ENCODE peak calls at places on chromosomes 4 and X, in ten cellular contexts. E, N, C, Y, A, I, S, G, K and T are unnamed samples.

GRCh38 chr4:67762091-67762490 is 7.9 kb upstream of the GNRHR start:
- DNase-seq in E (peak), N (peak), C (peak), Y (no peak), A (no peak), I (no peak), S (no peak), G (peak), K (peak), T (no peak)

GRCh38 chr4:77652237-77652897 is 46.7 kb downstream of the CXCL13 start:
- DNase-seq in E (no peak), N (peak), C (peak), Y (no peak), A (no peak), I (no peak), S (no peak), G (no peak), K (no peak), T (no peak)

GRCh38 chr4:80094191-80094590 is 21.2 kb upstream of the ANTXR2 start:
- DNase-seq in E (no peak), N (peak), C (peak), Y (no peak), A (no peak), I (no peak), S (no peak), G (peak), K (no peak), T (no peak)

GRCh38 chr4:155047755-155048154 is 160.7 kb upstream of the NPY2R start:
- DNase-seq in E (peak), N (peak), C (peak), Y (no peak), A (no peak), I (no peak), S (no peak), G (peak), K (no peak), T (no peak)

GRCh38 chr4:21806991-21807390 is 141.6 kb downstream of the KCNIP4 start:
- DNase-seq in E (no peak), N (no peak), C (peak), Y (no peak), A (no peak), I (no peak), S (no peak), G (no peak), K (no peak), T (no peak)

GRCh38 chr4:103032575-103032974 is 13.1 kb upstream of the SLC9B1 start:
- DNase-seq in E (peak), N (peak), C (peak), Y (peak), A (no peak), I (peak), S (no peak), G (peak), K (peak), T (no peak)

GRCh38 chrX:33607042-33607595 is 395.8 kb upstream of the DMD start:
- DNase-seq in E (no peak), N (no peak), C (no peak), Y (no peak), A (no peak), I (no peak), S (no peak), G (no peak), K (no peak), T (no peak)

GRCh38 chr4:170008376-170008775 is 17.8 kb downstream of the MFAP3L start:
- DNase-seq in E (no peak), N (no peak), C (peak), Y (no peak), A (no peak), I (no peak), S (no peak), G (peak), K (no peak), T (no peak)

GRCh38 chr4:130368668-130369067 is 1272.7 kb downstream of the C4orf33 start:
- DNase-seq in E (no peak), N (no peak), C (no peak), Y (no peak), A (no peak), I (no peak), S (no peak), G (no peak), K (no peak), T (no peak)

GRCh38 chr4:182808673-182809416 is 108.3 kb downstream of the DCTD start:
- DNase-seq in E (no peak), N (no peak), C (peak), Y (no peak), A (no peak), I (no peak), S (no peak), G (no peak), K (no peak), T (no peak)

GRCh38 chrX:152884171-152884570 is 13.7 kb upstream of the ZNF185 start:
- DNase-seq in E (no peak), N (no peak), C (no peak), Y (peak), A (no peak), I (no peak), S (no peak), G (no peak), K (no peak), T (peak)

GRCh38 chrX:2673611-2674010 is 17.5 kb upstream of the CD99 start:
- DNase-seq in E (no peak), N (no peak), C (no peak), Y (no peak), A (no peak), I (no peak), S (no peak), G (no peak), K (no peak), T (peak)

GRCh38 chrX:10166731-10167149 is 10.0 kb downstream of the CLCN4 start:
- DNase-seq in E (no peak), N (no peak), C (no peak), Y (no peak), A (no peak), I (no peak), S (no peak), G (no peak), K (no peak), T (no peak)

GRCh38 chr4:146124023-146124680 is 51.4 kb upstream of the LSM6 start:
- DNase-seq in E (no peak), N (no peak), C (no peak), Y (peak), A (no peak), I (peak), S (no peak), G (no peak), K (no peak), T (no peak)

GRCh38 chrX:133215747-133216146 is 2.4 kb downstream of the TFDP3 start:
- DNase-seq in E (peak), N (no peak), C (peak), Y (peak), A (no peak), I (peak), S (no peak), G (no peak), K (no peak), T (no peak)

GRCh38 chr4:76562851-76563803 is 128.1 kb downstream of the SHROOM3 start:
- DNase-seq in E (peak), N (no peak), C (peak), Y (no peak), A (no peak), I (no peak), S (no peak), G (peak), K (no peak), T (no peak)

GRCh38 chr4:85446462-85446861 is 28.5 kb upstream of the ARHGAP24 start:
- DNase-seq in E (no peak), N (no peak), C (no peak), Y (no peak), A (no peak), I (no peak), S (no peak), G (no peak), K (no peak), T (no peak)

GRCh38 chr4:107037188-107037587 is 1.1 kb upstream of the DKK2 start:
- DNase-seq in E (peak), N (peak), C (peak), Y (peak), A (no peak), I (peak), S (peak), G (peak), K (no peak), T (peak)

GRCh38 chr4:125045311-125045710 is 269.4 kb upstream of the FAT4 start:
- DNase-seq in E (no peak), N (peak), C (peak), Y (no peak), A (no peak), I (no peak), S (no peak), G (no peak), K (no peak), T (no peak)

GRCh38 chr4:102430511-102430910 is 70.6 kb upstream of the NFKB1 start:
- DNase-seq in E (peak), N (peak), C (peak), Y (no peak), A (no peak), I (no peak), S (no peak), G (peak), K (no peak), T (no peak)

GRCh38 chr4:38062088-38062893 is 102.1 kb downstream of the PTTG2 start:
- DNase-seq in E (peak), N (peak), C (peak), Y (peak), A (no peak), I (peak), S (peak), G (peak), K (peak), T (no peak)

GRCh38 chrX:87518504-87518903 is 902 bp downstream of the KLHL4 start:
- DNase-seq in E (peak), N (peak), C (peak), Y (no peak), A (no peak), I (no peak), S (no peak), G (no peak), K (no peak), T (no peak)

GRCh38 chr4:137825505-137825904 is 293.2 kb upstream of the PCDH18 start:
- DNase-seq in E (no peak), N (no peak), C (no peak), Y (no peak), A (no peak), I (no peak), S (no peak), G (no peak), K (no peak), T (no peak)

GRCh38 chr4:137823007-137823406 is 290.7 kb upstream of the PCDH18 start:
- DNase-seq in E (no peak), N (no peak), C (no peak), Y (no peak), A (no peak), I (no peak), S (no peak), G (peak), K (no peak), T (no peak)

DNA sequence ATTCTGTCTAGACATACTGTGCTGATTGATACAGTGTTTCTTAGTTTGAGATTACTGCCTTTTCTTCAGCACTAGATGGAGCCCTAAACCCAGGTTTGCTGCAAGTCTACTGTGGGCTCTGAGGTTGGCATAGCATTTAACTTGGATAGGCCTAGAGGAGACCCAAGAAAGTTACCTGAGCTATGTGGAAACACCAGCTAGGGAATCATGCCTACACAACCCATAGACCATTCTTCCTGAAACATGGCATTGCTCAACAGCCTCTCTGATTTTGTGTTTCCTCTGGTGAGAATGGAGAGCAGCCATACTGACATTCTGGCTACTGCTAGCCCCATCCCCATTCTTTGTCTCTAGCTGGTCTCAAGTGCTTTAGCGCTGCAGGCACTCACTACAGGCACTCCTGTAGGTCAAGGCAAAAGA is 287.7 kb upstream of the PCDH18 start:
- DNase-seq in E (peak), N (peak), C (peak), Y (peak), A (no peak), I (peak), S (no peak), G (peak), K (no peak), T (no peak)
- TF ChIP-seq CTCF in E (peak), N (peak), C (peak), Y (peak), A (peak), I (no peak), S (peak), G (peak), K (peak), T (peak)

GRCh38 chr4:151743128-151743854 is 17.5 kb downstream of the GATB start:
- DNase-seq in E (peak), N (no peak), C (peak), Y (no peak), A (no peak), I (no peak), S (no peak), G (no peak), K (no peak), T (no peak)
- TF ChIP-seq CTCF in E (no peak), N (no peak), C (no peak), Y (peak), A (no peak), I (no peak), S (no peak), G (no peak), K (no peak), T (no peak)

GRCh38 chrX:135484636-135485289 is 35.7 kb upstream of the INTS6L start:
- DNase-seq in E (peak), N (peak), C (peak), Y (no peak), A (no peak), I (no peak), S (no peak), G (peak), K (peak), T (no peak)
- TF ChIP-seq CTCF in E (peak), N (peak), C (peak), Y (peak), A (peak), I (no peak), S (peak), G (peak), K (peak), T (peak)

DNA sequence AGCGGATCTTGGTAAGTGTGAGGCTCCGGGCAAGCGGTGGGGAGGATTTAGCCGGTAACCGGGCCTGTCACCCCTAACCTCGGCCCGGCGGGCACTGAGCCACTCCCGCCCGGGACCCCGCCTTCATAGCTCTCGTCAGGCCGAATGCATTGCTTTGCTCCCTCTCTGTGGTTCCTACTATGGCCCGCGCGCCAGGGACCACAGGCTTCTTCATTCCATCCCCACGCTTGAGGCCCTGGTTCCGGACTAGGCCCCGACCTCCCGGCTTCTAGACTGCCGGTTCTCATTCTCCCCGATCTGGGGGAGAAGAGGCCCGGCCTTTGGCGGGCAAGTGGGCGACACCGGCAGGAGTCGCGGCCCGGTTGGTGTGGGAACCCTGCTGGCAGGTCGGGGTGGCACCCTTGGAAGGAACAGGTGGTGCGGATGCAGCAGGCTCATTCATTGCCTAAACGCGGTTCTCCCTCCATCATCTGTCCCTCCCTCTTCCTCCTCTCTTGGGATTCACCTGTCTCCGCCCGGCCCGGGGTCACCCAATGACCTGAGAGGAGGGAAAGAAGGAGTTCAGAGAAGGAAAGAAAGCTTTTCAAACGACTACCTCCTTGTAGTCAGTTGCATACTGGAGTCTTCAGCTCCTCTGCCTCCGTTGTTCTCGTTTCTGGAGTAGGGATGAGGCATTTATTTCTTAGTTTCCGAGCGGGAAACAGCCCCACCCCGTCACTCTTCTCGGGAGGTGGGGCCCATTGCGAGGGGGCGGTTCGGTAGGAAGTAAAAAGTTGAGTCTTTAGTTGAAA is at the start of gene NDUFC1:
- DNase-seq in E (peak), N (peak), C (peak), Y (peak), A (no peak), I (peak), S (peak), G (peak), K (peak), T (no peak)
- TF ChIP-seq CTCF in E (peak), N (peak), C (peak), Y (peak), A (no peak), I (no peak), S (no peak), G (no peak), K (peak), T (peak)